ENCODE peak calls at places on chromosomes 11 and 22, in six cellular contexts. One of them, this sample, is unnamed. For H3K27me3, the result is how much of the 10 kb centered on the place peaks cover.

GRCh38 chr11:47376543-47377371 is 1.6 kb downstream of the SPI1 start:
- DNase-seq in left ventricle myocardium inferior: peak
- DNase-seq in sigmoid colon: no peak
- DNase-seq in tibial nerve: no peak
- DNase-seq in HCT116: no peak
- DNase-seq in CD8-positive, alpha-beta T cell: no peak
- DNase-seq in this sample: no peak

GRCh38 chr22:32069579-32070372 is 26.7 kb downstream of the SLC5A1 start:
- DNase-seq in HCT116: no peak
- DNase-seq in CD8-positive, alpha-beta T cell: no peak
- DNase-seq in left ventricle myocardium inferior: no peak
- DNase-seq in tibial nerve: no peak
- DNase-seq in sigmoid colon: no peak
- DNase-seq in this sample: no peak

GRCh38 chr11:115885446-115885978 is 381.3 kb upstream of the CADM1 start:
- DNase-seq in CD8-positive, alpha-beta T cell: no peak
- DNase-seq in sigmoid colon: no peak
- DNase-seq in tibial nerve: no peak
- DNase-seq in HCT116: no peak
- DNase-seq in left ventricle myocardium inferior: no peak
- DNase-seq in this sample: no peak

GRCh38 chr11:70371241-70371640 is 27.1 kb upstream of the CTTN start:
- DNase-seq in sigmoid colon: no peak
- DNase-seq in HCT116: no peak
- DNase-seq in CD8-positive, alpha-beta T cell: no peak
- DNase-seq in left ventricle myocardium inferior: no peak
- DNase-seq in tibial nerve: no peak
- DNase-seq in this sample: no peak

GRCh38 chr22:47627561-47628253 is 865.3 kb downstream of the TBC1D22A start:
- DNase-seq in sigmoid colon: no peak
- DNase-seq in CD8-positive, alpha-beta T cell: no peak
- DNase-seq in HCT116: peak
- DNase-seq in tibial nerve: no peak
- DNase-seq in left ventricle myocardium inferior: no peak
- DNase-seq in this sample: no peak

GRCh38 chr11:5280582-5281102 is 10.9 kb upstream of the HBE1 start:
- DNase-seq in left ventricle myocardium inferior: peak
- DNase-seq in CD8-positive, alpha-beta T cell: no peak
- DNase-seq in sigmoid colon: no peak
- DNase-seq in tibial nerve: no peak
- DNase-seq in HCT116: peak
- DNase-seq in this sample: peak

GRCh38 chr11:132186699-132187098 is 816.3 kb downstream of the NTM start:
- DNase-seq in CD8-positive, alpha-beta T cell: no peak
- DNase-seq in sigmoid colon: no peak
- DNase-seq in HCT116: no peak
- DNase-seq in tibial nerve: no peak
- DNase-seq in left ventricle myocardium inferior: no peak
- DNase-seq in this sample: no peak

GRCh38 chr22:37079668-37080171 is 28.2 kb downstream of the KCTD17 start:
- DNase-seq in HCT116: no peak
- DNase-seq in left ventricle myocardium inferior: no peak
- DNase-seq in sigmoid colon: no peak
- DNase-seq in tibial nerve: no peak
- DNase-seq in CD8-positive, alpha-beta T cell: peak
- DNase-seq in this sample: no peak

GRCh38 chr11:46012185-46012584 is 89.7 kb downstream of the LARGE2 start:
- DNase-seq in sigmoid colon: no peak
- DNase-seq in tibial nerve: no peak
- DNase-seq in left ventricle myocardium inferior: no peak
- DNase-seq in HCT116: no peak
- DNase-seq in CD8-positive, alpha-beta T cell: no peak
- DNase-seq in this sample: no peak

GRCh38 chr11:129282634-129283033 is 90.5 kb upstream of the ARHGAP32 start:
- DNase-seq in CD8-positive, alpha-beta T cell: no peak
- DNase-seq in sigmoid colon: no peak
- DNase-seq in HCT116: no peak
- DNase-seq in tibial nerve: no peak
- DNase-seq in left ventricle myocardium inferior: no peak
- DNase-seq in this sample: no peak

GRCh38 chr22:32534252-32535215 is 59.9 kb downstream of the FBXO7 start:
- DNase-seq in HCT116: no peak
- DNase-seq in CD8-positive, alpha-beta T cell: no peak
- DNase-seq in tibial nerve: no peak
- DNase-seq in sigmoid colon: peak
- DNase-seq in left ventricle myocardium inferior: peak
- DNase-seq in this sample: no peak

GRCh38 chr11:40170076-40170475 is 1289.4 kb downstream of the LRRC4C start:
- DNase-seq in sigmoid colon: no peak
- DNase-seq in CD8-positive, alpha-beta T cell: no peak
- DNase-seq in HCT116: no peak
- DNase-seq in left ventricle myocardium inferior: no peak
- DNase-seq in tibial nerve: no peak
- DNase-seq in this sample: no peak

GRCh38 chr22:45918455-45919370 is 58.2 kb downstream of the WNT7B start:
- DNase-seq in left ventricle myocardium inferior: no peak
- DNase-seq in tibial nerve: no peak
- DNase-seq in HCT116: no peak
- DNase-seq in CD8-positive, alpha-beta T cell: no peak
- DNase-seq in sigmoid colon: no peak
- DNase-seq in this sample: peak

DNA sequence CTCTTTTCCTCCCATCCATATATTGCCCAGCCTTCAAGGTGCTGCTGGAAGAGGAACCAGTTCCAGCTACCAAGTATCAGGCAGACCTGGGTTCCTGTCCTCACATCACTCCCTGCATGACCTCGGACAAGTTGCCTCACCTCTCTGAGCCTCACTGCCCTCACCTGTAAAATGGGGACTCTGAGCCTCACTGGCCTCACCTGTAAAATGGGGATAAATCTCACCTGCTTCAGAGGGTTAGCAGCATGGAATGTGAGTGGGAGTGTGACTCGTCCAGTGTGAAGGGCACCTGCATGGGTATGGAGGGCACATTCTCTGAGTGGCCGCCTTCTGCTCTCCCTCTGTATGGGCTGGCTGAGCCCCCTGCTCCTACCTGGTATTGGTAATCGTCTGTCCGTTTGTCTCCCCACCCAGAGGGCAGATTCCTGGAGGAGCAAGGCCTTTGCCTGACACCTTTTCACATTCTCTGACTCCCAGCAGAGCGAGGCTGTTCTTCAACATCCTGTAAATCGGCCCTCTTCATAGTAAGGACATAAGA is 3.7 kb downstream of the GRIK4 start:
- DNase-seq in CD8-positive, alpha-beta T cell: no peak
- DNase-seq in left ventricle myocardium inferior: no peak
- DNase-seq in HCT116: no peak
- DNase-seq in tibial nerve: no peak
- DNase-seq in sigmoid colon: peak
- DNase-seq in this sample: no peak
- H3K27me3 ChIP-seq in CD8-positive, alpha-beta T cell: under half
- H3K27me3 ChIP-seq in left ventricle myocardium inferior: half or more
- H3K27me3 ChIP-seq in HCT116: under half
- H3K27me3 ChIP-seq in tibial nerve: under half
- H3K27me3 ChIP-seq in sigmoid colon: under half
- H3K27me3 ChIP-seq in this sample: under half

GRCh38 chr11:12113294-12113693 is 2.9 kb downstream of the MICAL2 start:
- DNase-seq in left ventricle myocardium inferior: no peak
- DNase-seq in CD8-positive, alpha-beta T cell: no peak
- DNase-seq in HCT116: no peak
- DNase-seq in sigmoid colon: no peak
- DNase-seq in tibial nerve: no peak
- DNase-seq in this sample: no peak

GRCh38 chr11:12112150-12112520 is 1.7 kb downstream of the MICAL2 start:
- DNase-seq in sigmoid colon: no peak
- DNase-seq in tibial nerve: no peak
- DNase-seq in left ventricle myocardium inferior: no peak
- DNase-seq in HCT116: no peak
- DNase-seq in CD8-positive, alpha-beta T cell: no peak
- DNase-seq in this sample: no peak

GRCh38 chr11:12111482-12112149 is 1.2 kb downstream of the MICAL2 start:
- DNase-seq in sigmoid colon: no peak
- DNase-seq in CD8-positive, alpha-beta T cell: no peak
- DNase-seq in left ventricle myocardium inferior: no peak
- DNase-seq in HCT116: no peak
- DNase-seq in tibial nerve: no peak
- DNase-seq in this sample: no peak

GRCh38 chr11:12114487-12115033 is 4.2 kb downstream of the MICAL2 start:
- DNase-seq in sigmoid colon: no peak
- DNase-seq in HCT116: no peak
- DNase-seq in CD8-positive, alpha-beta T cell: no peak
- DNase-seq in left ventricle myocardium inferior: no peak
- DNase-seq in tibial nerve: no peak
- DNase-seq in this sample: no peak

DNA sequence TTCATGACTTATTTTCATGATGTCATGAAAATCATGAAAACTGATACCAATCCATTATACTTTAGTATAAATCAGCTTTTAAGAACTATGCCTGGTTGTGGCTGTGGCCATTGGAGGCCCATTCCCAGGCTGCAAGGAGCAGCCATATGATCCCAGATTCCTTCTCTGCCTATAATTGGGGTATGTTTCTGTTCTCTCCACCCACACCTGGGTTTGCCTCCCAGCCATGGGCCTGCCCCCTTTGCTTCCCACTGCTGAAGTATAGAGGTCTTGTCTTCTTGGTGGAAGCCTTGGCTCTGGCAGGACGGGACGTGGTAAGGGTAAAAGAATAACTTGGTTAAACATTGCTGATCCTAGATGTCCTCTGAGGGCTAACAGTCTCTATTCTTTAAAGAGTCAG is 2.3 kb downstream of the MICAL2 start:
- DNase-seq in tibial nerve: no peak
- DNase-seq in sigmoid colon: no peak
- DNase-seq in CD8-positive, alpha-beta T cell: no peak
- DNase-seq in left ventricle myocardium inferior: no peak
- DNase-seq in HCT116: no peak
- DNase-seq in this sample: no peak
- H3K4me3 ChIP-seq in tibial nerve: no peak
- H3K4me3 ChIP-seq in sigmoid colon: no peak
- H3K4me3 ChIP-seq in CD8-positive, alpha-beta T cell: no peak
- H3K4me3 ChIP-seq in left ventricle myocardium inferior: peak
- H3K4me3 ChIP-seq in HCT116: no peak
- H3K4me3 ChIP-seq in this sample: peak

GRCh38 chr11:35163707-35164496 is 24.9 kb downstream of the CD44 start:
- DNase-seq in CD8-positive, alpha-beta T cell: peak
- DNase-seq in tibial nerve: no peak
- DNase-seq in left ventricle myocardium inferior: no peak
- DNase-seq in HCT116: no peak
- DNase-seq in sigmoid colon: no peak
- DNase-seq in this sample: no peak
- TF ChIP-seq CTCF in CD8-positive, alpha-beta T cell: peak
- TF ChIP-seq CTCF in tibial nerve: no peak
- TF ChIP-seq CTCF in left ventricle myocardium inferior: peak
- TF ChIP-seq CTCF in HCT116: peak
- TF ChIP-seq CTCF in sigmoid colon: no peak
- TF ChIP-seq CTCF in this sample: peak

DNA sequence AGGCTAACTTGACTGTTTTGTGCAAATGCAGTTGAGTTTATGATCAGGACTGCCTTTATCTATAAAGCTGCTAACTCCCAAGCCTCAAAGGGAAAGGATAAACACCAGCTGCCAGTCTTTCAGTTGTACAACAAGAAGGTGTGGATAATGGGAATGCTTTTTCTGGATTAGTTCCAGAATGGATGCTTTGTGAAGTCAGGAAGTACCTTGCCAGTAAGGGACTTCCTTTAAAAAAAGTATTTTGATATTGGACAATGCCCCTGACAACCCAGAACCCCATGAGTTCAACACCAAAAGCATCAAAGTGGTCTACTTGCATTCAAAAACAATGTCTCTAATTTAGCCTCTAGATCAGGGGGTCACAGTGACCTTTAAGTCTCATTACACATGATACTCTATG is 32.0 kb downstream of the OR5A2 start:
- DNase-seq in CD8-positive, alpha-beta T cell: no peak
- DNase-seq in tibial nerve: no peak
- DNase-seq in HCT116: no peak
- DNase-seq in sigmoid colon: no peak
- DNase-seq in left ventricle myocardium inferior: no peak
- DNase-seq in this sample: no peak
- H3K27me3 ChIP-seq in CD8-positive, alpha-beta T cell: under half
- H3K27me3 ChIP-seq in tibial nerve: under half
- H3K27me3 ChIP-seq in HCT116: under half
- H3K27me3 ChIP-seq in sigmoid colon: under half
- H3K27me3 ChIP-seq in left ventricle myocardium inferior: under half
- H3K27me3 ChIP-seq in this sample: under half

GRCh38 chr11:19959210-19959609 is 201.1 kb downstream of the DBX1 start:
- DNase-seq in sigmoid colon: no peak
- DNase-seq in HCT116: no peak
- DNase-seq in CD8-positive, alpha-beta T cell: no peak
- DNase-seq in tibial nerve: no peak
- DNase-seq in left ventricle myocardium inferior: no peak
- DNase-seq in this sample: no peak
- H3K4me3 ChIP-seq in sigmoid colon: no peak
- H3K4me3 ChIP-seq in HCT116: no peak
- H3K4me3 ChIP-seq in CD8-positive, alpha-beta T cell: no peak
- H3K4me3 ChIP-seq in tibial nerve: no peak
- H3K4me3 ChIP-seq in left ventricle myocardium inferior: no peak
- H3K4me3 ChIP-seq in this sample: no peak

GRCh38 chr11:66638177-66639065 is at the start of gene RBM4:
- DNase-seq in HCT116: peak
- DNase-seq in CD8-positive, alpha-beta T cell: peak
- DNase-seq in left ventricle myocardium inferior: peak
- DNase-seq in sigmoid colon: peak
- DNase-seq in tibial nerve: peak
- DNase-seq in this sample: peak
- TF ChIP-seq CTCF in HCT116: no peak
- TF ChIP-seq CTCF in CD8-positive, alpha-beta T cell: no peak
- TF ChIP-seq CTCF in left ventricle myocardium inferior: no peak
- TF ChIP-seq CTCF in sigmoid colon: no peak
- TF ChIP-seq CTCF in tibial nerve: no peak
- TF ChIP-seq CTCF in this sample: no peak